ENCODE peak calls at places on chromosomes 4 and X, in six cellular contexts. A is right atrium auricular region, N is neural progenitor cell, U is colonic mucosa, O is ovary, X is WERI-Rb-1. Q is an unnamed sample.

GRCh38 chrX:39527045-39527444 is 570.7 kb downstream of the BCOR start:
- DNase-seq in X (peak), O (no peak), A (no peak), U (no peak), N (no peak), Q (no peak)

GRCh38 chr4:147492761-147493160 is 11.9 kb downstream of the EDNRA start:
- DNase-seq in A (no peak), U (no peak), O (no peak), N (no peak), X (no peak), Q (no peak)

GRCh38 chr4:111959202-111959601 is 186.1 kb upstream of the FAM241A start:
- DNase-seq in N (no peak), U (peak), O (no peak), A (no peak), X (no peak), Q (no peak)

GRCh38 chr4:26525751-26526150 is 35.5 kb upstream of the CCKAR start:
- DNase-seq in X (no peak), N (no peak), U (no peak), O (no peak), A (no peak), Q (no peak)

GRCh38 chr4:161929966-161930365 is 233.8 kb downstream of the FSTL5 start:
- DNase-seq in A (no peak), X (no peak), U (no peak), O (no peak), N (no peak), Q (no peak)

GRCh38 chr4:8547108-8547911 is 32.9 kb upstream of the GPR78 start:
- DNase-seq in X (peak), U (no peak), N (peak), O (peak), A (no peak), Q (peak)

GRCh38 chrX:102723456-102723855 is 2.9 kb downstream of the GPRASP3 start:
- DNase-seq in A (no peak), X (no peak), O (no peak), N (no peak), U (no peak), Q (no peak)

GRCh38 chrX:38754102-38754790 is 47.0 kb upstream of the MID1IP1 start:
- DNase-seq in U (peak), O (no peak), A (no peak), X (peak), N (peak), Q (peak)

GRCh38 chrX:13685126-13685763 is 3.7 kb upstream of the RAB9A start:
- DNase-seq in N (no peak), U (no peak), O (no peak), X (no peak), A (no peak), Q (no peak)

GRCh38 chrX:10254746-10255145 is 98.0 kb downstream of the CLCN4 start:
- DNase-seq in X (no peak), A (no peak), O (no peak), U (no peak), N (no peak), Q (no peak)

GRCh38 chr4:76691767-76692689 is 205.9 kb downstream of the SOWAHB start:
- DNase-seq in A (no peak), N (no peak), U (no peak), O (no peak), X (no peak), Q (no peak)

GRCh38 chrX:15336023-15336413 is 695 bp upstream of the PIGA start:
- DNase-seq in O (no peak), A (no peak), U (no peak), X (no peak), N (peak), Q (peak)

GRCh38 chr4:123096038-123096437 is 173.6 kb upstream of the NUDT6 start:
- DNase-seq in O (no peak), A (no peak), N (peak), X (no peak), U (no peak), Q (peak)

GRCh38 chr4:3329887-3330286 is 37.1 kb downstream of the RGS12 start:
- DNase-seq in X (no peak), O (no peak), A (peak), U (no peak), N (no peak), Q (no peak)

GRCh38 chr4:1490011-1490905 is 84.0 kb upstream of the NKX1-1 start:
- DNase-seq in X (no peak), O (peak), U (no peak), N (no peak), A (no peak), Q (no peak)

GRCh38 chrX:134604701-134605271 is 53.5 kb downstream of the PLAC1 start:
- DNase-seq in O (peak), N (no peak), A (no peak), X (peak), U (no peak), Q (no peak)

DNA sequence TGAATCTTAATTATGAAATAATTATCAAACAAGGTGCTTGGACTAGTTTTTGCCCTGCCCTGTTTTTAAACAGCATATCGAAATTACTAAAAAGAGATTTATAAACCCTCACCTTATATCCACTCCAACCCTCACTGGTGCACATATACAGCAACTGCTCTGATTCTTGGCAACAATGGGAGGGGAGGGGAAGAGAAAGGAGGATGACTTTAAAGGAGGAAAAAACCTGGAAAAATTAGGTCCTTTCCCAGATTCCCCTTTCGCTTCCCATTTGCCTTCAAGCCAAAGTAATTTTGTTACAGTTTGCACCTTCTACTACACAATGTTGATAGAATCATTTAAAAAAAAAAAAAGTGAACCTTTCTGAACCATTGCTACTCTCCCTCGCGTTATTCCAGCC is 745 bp upstream of the MAB21L2 start:
- DNase-seq in U (no peak), X (no peak), O (no peak), N (no peak), A (no peak), Q (no peak)
- H3K4me3 ChIP-seq in U (no peak), X (no peak), O (no peak), N (peak), A (no peak), Q (no peak)

DNA sequence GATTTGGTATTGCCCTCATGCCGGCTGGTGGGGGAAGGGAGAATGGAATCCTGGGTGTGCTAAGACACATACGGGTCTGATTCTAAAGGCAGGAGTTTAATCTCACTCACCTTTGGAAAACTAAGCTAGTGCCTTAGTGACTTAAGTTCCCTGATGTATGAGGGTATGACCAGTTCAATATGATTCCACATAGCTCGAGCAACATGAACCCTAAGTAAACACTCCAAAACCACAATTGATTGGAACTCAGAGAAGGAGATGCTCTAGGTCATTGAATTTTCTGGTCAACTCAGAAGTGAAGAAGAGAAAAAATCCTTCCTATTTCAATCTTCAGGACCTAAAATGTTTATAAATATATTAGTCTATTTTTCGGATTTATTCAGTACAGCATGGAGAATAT is 420.1 kb upstream of the INTU start:
- DNase-seq in U (no peak), O (no peak), X (no peak), A (no peak), N (no peak), Q (no peak)
- H3K27ac ChIP-seq in U (no peak), O (peak), X (no peak), A (peak), N (no peak), Q (no peak)

GRCh38 chrX:116239944-116240391 is 69.4 kb downstream of the AGTR2 start:
- DNase-seq in A (no peak), U (peak), X (no peak), N (no peak), O (no peak), Q (no peak)
- H3K4me3 ChIP-seq in A (no peak), U (no peak), X (no peak), N (no peak), O (no peak), Q (no peak)

DNA sequence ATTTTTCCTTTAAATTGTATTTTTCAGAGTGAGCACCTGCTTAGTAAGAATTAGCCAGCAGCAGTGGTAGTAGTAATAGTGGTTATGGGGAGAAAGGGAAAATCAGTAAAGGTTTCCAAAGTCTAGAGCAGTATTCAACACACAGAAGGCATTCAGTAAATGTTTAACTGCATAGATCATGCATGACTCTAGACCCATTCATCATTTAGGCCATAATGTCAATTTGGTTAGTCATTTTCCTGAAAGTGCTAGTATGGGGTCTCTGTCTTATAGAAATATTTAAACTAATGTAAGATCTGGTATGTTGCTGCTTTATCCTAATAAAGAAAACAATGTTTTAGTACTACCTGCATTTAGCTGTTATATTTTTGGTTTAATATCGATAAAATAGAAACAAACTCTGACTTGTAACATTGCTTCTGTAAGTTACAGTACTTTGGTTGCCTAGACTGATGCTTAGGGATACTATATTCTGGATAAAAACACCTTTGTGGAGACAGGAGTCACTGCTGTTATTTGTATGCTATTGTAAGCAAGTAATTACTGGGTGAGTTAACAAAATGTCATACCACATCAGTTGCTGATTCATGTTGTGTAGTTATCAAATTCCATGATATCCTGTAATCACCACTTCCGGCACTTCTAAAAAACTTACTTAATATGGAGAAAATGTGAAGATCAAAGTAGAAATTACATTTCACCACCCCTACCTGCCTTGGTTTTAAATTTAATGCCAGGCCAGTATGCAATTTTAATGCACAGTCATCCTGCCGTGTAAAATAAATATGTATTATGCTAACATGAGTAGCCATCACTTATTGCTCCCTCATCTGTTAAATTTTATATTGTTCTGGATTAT is 115.8 kb upstream of the BMPR1B start:
- DNase-seq in A (no peak), O (no peak), X (no peak), U (no peak), N (no peak), Q (no peak)
- H3K27ac ChIP-seq in A (no peak), O (no peak), X (no peak), U (no peak), N (no peak), Q (no peak)

GRCh38 chr4:40177591-40177990 is 19.2 kb upstream of the RHOH start:
- DNase-seq in U (no peak), O (no peak), A (no peak), X (no peak), N (no peak), Q (no peak)

GRCh38 chr4:40180356-40180755 is 16.5 kb upstream of the RHOH start:
- DNase-seq in O (no peak), A (no peak), N (no peak), U (no peak), X (no peak), Q (no peak)

GRCh38 chr4:40176602-40177001 is 20.2 kb upstream of the RHOH start:
- DNase-seq in X (no peak), O (no peak), U (no peak), N (no peak), A (no peak), Q (no peak)

GRCh38 chr4:40179360-40179759 is 17.5 kb upstream of the RHOH start:
- DNase-seq in U (no peak), O (no peak), A (no peak), N (no peak), X (no peak), Q (no peak)

GRCh38 chr4:40178672-40179071 is 18.2 kb upstream of the RHOH start:
- DNase-seq in U (no peak), X (no peak), A (no peak), N (no peak), O (no peak), Q (no peak)
- H3K4me3 ChIP-seq in U (no peak), X (no peak), A (no peak), N (no peak), O (no peak), Q (no peak)

GRCh38 chr4:143252478-143252877 is 67.8 kb downstream of the USP38 start:
- DNase-seq in N (no peak), U (no peak), O (no peak), X (no peak), A (no peak), Q (no peak)

GRCh38 chr4:143251781-143252180 is 67.1 kb downstream of the USP38 start:
- DNase-seq in X (no peak), N (no peak), O (no peak), U (no peak), A (no peak), Q (no peak)

GRCh38 chr4:143253156-143253555 is 68.4 kb downstream of the USP38 start:
- DNase-seq in A (no peak), U (no peak), X (no peak), N (no peak), O (no peak), Q (no peak)

GRCh38 chr4:143250617-143251016 is 65.9 kb downstream of the USP38 start:
- DNase-seq in N (no peak), A (no peak), X (no peak), U (no peak), O (no peak), Q (no peak)

DNA sequence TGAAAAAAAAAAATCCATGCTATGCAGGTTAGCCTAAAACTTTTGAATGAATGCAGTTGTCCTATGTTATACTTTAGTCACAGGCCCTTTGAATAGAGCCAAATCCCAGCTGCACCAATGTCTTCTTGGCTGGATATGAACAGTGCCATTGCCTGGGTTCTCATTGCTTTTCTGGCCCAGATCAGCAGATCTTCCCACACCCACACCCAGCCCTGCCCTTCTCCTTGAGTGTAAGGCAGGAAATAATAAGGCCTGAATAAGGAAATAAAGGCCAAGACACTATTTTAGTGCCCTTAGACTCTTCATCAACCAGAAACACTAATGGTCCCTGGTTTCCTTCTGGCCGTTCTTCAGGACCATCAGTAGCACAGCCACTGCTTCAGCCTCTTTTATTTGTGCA is 66.6 kb downstream of the USP38 start:
- DNase-seq in N (no peak), X (no peak), A (no peak), O (no peak), U (peak), Q (no peak)
- H3K27ac ChIP-seq in N (no peak), X (no peak), A (no peak), O (no peak), U (no peak), Q (no peak)

GRCh38 chr4:57104706-57105560 is 5.3 kb downstream of the IGFBP7 start:
- DNase-seq in O (no peak), N (no peak), U (no peak), A (no peak), X (no peak), Q (no peak)
- H3K4me3 ChIP-seq in O (no peak), N (no peak), U (no peak), A (no peak), X (no peak), Q (no peak)